ENCODE peak calls at places on chromosomes 5 and 9, in eight cellular contexts. G, L, A, M, T, N, R and I are unnamed samples.

GRCh38 chr5:107968465-107968864 is 297.7 kb upstream of the EFNA5 start:
- DNase-seq in A (no peak), N (no peak), L (no peak), R (no peak), M (no peak), G (no peak), T (no peak), I (no peak)

GRCh38 chr9:38626006-38626405 is 5.6 kb upstream of the ANKRD18A start:
- DNase-seq in A (no peak), M (no peak), G (no peak), T (no peak), L (no peak), R (no peak), N (no peak), I (no peak)

GRCh38 chr5:36606052-36606436 is 362 bp upstream of the SLC1A3 start:
- DNase-seq in T (no peak), L (no peak), A (no peak), N (no peak), M (no peak), G (no peak), R (no peak), I (no peak)

GRCh38 chr9:113370806-113371325 is 5.9 kb downstream of the HDHD3 start:
- DNase-seq in G (peak; percentile 63), M (no peak), R (no peak), N (no peak), A (no peak), L (no peak), T (no peak), I (no peak)

GRCh38 chr9:86977205-86977835 is 30.0 kb upstream of the GAS1 start:
- DNase-seq in M (no peak), A (no peak), L (peak; percentile 35), N (no peak), G (no peak), R (no peak), T (no peak), I (no peak)

GRCh38 chr9:16869961-16870605 is 387 bp downstream of the BNC2 start:
- DNase-seq in N (peak; percentile 70), R (no peak), L (peak; percentile 35), A (no peak), M (peak; percentile 51), T (no peak), G (no peak), I (no peak)

GRCh38 chr5:107671742-107672211 is 1.0 kb upstream of the EFNA5 start:
- DNase-seq in L (peak; percentile 61), T (peak; percentile 83), N (no peak), A (no peak), G (no peak), R (no peak), M (no peak), I (no peak)

GRCh38 chr5:77946381-77947050 is 170.4 kb upstream of the TBCA start:
- DNase-seq in M (no peak), L (no peak), T (no peak), R (no peak), A (no peak), N (no peak), G (no peak), I (no peak)

GRCh38 chr9:131841765-131842318 is 102.0 kb upstream of the RAPGEF1 start:
- DNase-seq in A (no peak), R (no peak), M (no peak), T (no peak), N (no peak), L (no peak), G (no peak), I (no peak)

GRCh38 chr9:4530375-4530774 is 40.1 kb downstream of the SLC1A1 start:
- DNase-seq in A (no peak), N (no peak), M (no peak), L (peak; percentile 25), G (no peak), T (peak; percentile 66), R (no peak), I (no peak)

GRCh38 chr5:1859099-1859498 is 23.6 kb downstream of the IRX4 start:
- DNase-seq in R (no peak), L (no peak), M (no peak), A (no peak), G (no peak), T (no peak), N (no peak), I (no peak)
- H3K27ac ChIP-seq in R (no peak overlapping the region), L (no peak overlapping the region), M (no peak overlapping the region), A (no peak overlapping the region), G (no peak overlapping the region), T (no peak overlapping the region), N (no peak overlapping the region), I (no peak overlapping the region)

DNA sequence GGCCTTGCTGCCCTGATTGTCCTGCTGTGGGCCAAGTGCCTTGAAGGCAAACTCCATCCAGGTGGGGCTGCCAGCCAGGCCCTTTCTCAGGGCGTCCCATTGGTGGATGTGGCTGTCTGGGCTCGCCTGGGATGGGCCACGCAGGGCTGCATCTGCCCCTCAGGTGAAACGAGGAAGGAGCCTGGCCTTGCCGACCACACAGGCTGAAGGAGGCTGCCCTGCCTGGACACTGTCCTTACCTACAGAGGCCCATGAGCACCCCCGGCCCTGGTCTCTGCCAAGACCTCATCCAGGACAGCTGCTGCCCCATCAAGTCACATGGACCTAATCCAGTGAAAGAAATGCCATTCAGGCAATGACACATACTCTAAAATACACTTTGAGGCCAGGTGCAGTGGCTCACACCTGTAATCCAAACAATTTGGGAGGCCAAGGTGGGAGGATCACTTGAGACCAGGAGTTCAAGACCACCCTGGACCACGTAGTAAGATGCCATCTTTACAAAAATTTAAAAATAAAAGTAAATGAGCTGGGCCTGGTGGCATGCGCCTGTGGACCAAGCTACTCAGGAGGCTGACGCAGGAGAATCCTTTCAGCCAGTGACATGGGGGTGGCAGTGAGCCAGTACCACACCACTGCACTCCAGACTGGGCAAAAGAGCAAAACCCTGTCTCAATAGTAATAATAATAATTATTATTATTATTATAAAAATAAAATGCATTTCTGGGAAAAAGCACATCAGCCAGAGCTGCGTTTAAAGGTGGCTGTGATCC is 33.9 kb downstream of the PNPLA7 start:
- DNase-seq in G (no peak), A (no peak), R (no peak), M (no peak), T (no peak), L (no peak), N (no peak), I (no peak)
- H3K4me1 ChIP-seq in G (peaks cover 13% of the 10 kb centered on the region), A (no peaks in the 10 kb centered on the region), R (no peaks in the 10 kb centered on the region), M (no peaks in the 10 kb centered on the region), T (peaks cover 8% of the 10 kb centered on the region), L (no peaks in the 10 kb centered on the region), N (no peaks in the 10 kb centered on the region), I (no peaks in the 10 kb centered on the region)

GRCh38 chr9:137728444-137729311 is 109.9 kb downstream of the EHMT1 start:
- DNase-seq in N (no peak), G (peak; percentile 27), T (no peak), M (no peak), R (no peak), A (no peak), L (no peak), I (no peak)
- H3K9me3 ChIP-seq in N (no peaks in the 10 kb centered on the region), G (no peaks in the 10 kb centered on the region), T (no peaks in the 10 kb centered on the region), M (no peaks in the 10 kb centered on the region), R (no peaks in the 10 kb centered on the region), A (no peaks in the 10 kb centered on the region), L (no peaks in the 10 kb centered on the region), I (no peaks in the 10 kb centered on the region)

GRCh38 chr9:75096796-75097195 is 8.5 kb downstream of the OSTF1 start:
- DNase-seq in N (no peak), L (no peak), M (no peak), A (no peak), T (peak; percentile 37), G (no peak), R (no peak), I (no peak)

GRCh38 chr9:75104607-75105006 is 16.3 kb downstream of the OSTF1 start:
- DNase-seq in R (no peak), M (no peak), G (no peak), T (no peak), N (no peak), A (no peak), L (no peak), I (no peak)

GRCh38 chr9:75102177-75102790 is 14.0 kb downstream of the OSTF1 start:
- DNase-seq in L (no peak), R (no peak), M (no peak), T (no peak), N (no peak), A (no peak), G (no peak), I (no peak)

GRCh38 chr9:75105019-75105540 is 16.8 kb downstream of the OSTF1 start:
- DNase-seq in T (no peak), R (no peak), L (no peak), G (no peak), N (no peak), M (no peak), A (no peak), I (no peak)

DNA sequence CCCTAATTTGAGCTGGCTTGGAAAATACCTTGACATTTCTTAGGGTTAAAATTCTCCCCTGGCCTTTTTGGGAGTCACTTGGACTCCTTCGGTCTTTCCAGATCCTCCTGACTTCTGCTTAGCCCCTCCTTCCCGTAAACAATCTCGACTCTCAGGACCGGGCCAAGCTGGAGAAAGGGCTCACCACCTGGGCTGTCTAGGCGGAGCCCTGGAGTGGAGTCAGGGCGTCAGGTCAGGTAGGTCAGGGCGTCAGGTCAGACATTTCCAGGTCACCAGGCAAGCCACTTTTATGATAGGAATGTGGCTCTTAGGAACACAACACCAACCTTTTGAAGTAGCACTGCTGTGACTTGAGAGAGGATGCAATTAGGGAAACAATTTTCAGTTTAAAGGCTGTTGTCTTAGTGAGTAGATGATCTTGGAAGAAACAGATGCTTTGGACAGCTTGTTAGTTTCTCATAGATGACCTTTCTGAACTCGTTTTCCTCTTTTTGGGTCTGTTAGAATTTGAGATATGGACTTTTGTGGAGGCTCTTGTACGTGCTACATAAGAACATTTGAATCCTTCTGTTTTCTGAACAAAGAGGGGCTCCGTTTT is 12.8 kb downstream of the OSTF1 start:
- DNase-seq in M (peak; percentile 70), N (no peak), A (no peak), T (no peak), G (no peak), R (no peak), L (no peak), I (no peak)
- H3K27ac ChIP-seq in M (peak overlapping the region; percentile 55), N (no peak overlapping the region), A (no peak overlapping the region), T (no peak overlapping the region), G (no peak overlapping the region), R (no peak overlapping the region), L (no peak overlapping the region), I (no peak overlapping the region)

DNA sequence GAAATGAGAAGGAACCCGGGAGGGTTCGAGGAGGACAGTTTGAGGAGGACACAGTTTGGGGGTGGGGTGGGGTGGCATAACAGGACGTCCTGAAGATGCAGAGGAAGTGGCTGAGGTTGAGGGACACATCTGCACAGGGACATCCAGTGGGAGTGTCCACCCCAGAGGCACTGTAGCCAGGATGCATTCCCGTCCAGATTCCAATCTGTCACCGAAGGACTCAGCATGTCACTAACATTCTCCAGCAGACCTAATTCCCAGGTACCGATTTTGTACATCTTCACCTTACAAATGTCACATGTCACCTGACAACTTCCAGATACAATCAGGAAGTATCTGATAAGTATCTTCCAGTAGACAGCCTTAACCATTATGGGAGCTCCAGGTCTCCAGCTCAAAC is 42.6 kb downstream of the EPB41L4B start:
- DNase-seq in M (no peak), R (no peak), N (no peak), A (no peak), G (no peak), L (no peak), T (no peak), I (no peak)
- H3K4me1 ChIP-seq in M (no peaks in the 10 kb centered on the region), R (no peaks in the 10 kb centered on the region), N (no peaks in the 10 kb centered on the region), A (no peaks in the 10 kb centered on the region), G (peaks cover 82% of the 10 kb centered on the region), L (peaks cover 18% of the 10 kb centered on the region), T (no peaks in the 10 kb centered on the region), I (no peaks in the 10 kb centered on the region)